ENCODE peak calls at places on chromosomes 2 and 18, in nine cellular contexts. One of them, this sample, is unnamed.

GRCh38 chr18:657998-658946 is 819 bp downstream of the TYMS start:
- DNase-seq in activated CD4-positive, alpha-beta T cell treated with anti-CD3 and anti-CD28 coated beads, Interleukin-2, amount 50 U/mL, for 48 hours: peak
- DNase-seq in nephron progenitor cell: peak
- DNase-seq in stimulated activated CD4-positive, alpha-beta T cell treated with anti-CD3 and anti-CD28 coated beads, Interleukin-1b, Interleukin-23, amount 100 ng/mL, for 24 hours: peak
- DNase-seq in GM12865: peak
- DNase-seq in CD4-positive, alpha-beta T cell: peak
- DNase-seq in HFFc6: peak
- DNase-seq in C1 segment of cervical spinal cord: peak
- DNase-seq in colonic mucosa: peak
- DNase-seq in this sample: peak

GRCh38 chr2:161423351-161424178 is 7.5 kb downstream of the TBR1 start:
- DNase-seq in nephron progenitor cell: peak
- DNase-seq in C1 segment of cervical spinal cord: no peak
- DNase-seq in activated CD4-positive, alpha-beta T cell treated with anti-CD3 and anti-CD28 coated beads, Interleukin-2, amount 50 U/mL, for 48 hours: peak
- DNase-seq in CD4-positive, alpha-beta T cell: no peak
- DNase-seq in colonic mucosa: peak
- DNase-seq in HFFc6: no peak
- DNase-seq in stimulated activated CD4-positive, alpha-beta T cell treated with anti-CD3 and anti-CD28 coated beads, Interleukin-1b, Interleukin-23, amount 100 ng/mL, for 24 hours: no peak
- DNase-seq in GM12865: no peak
- DNase-seq in this sample: no peak

GRCh38 chr18:55790296-55790695 is 202.3 kb upstream of the TCF4 start:
- DNase-seq in stimulated activated CD4-positive, alpha-beta T cell treated with anti-CD3 and anti-CD28 coated beads, Interleukin-1b, Interleukin-23, amount 100 ng/mL, for 24 hours: no peak
- DNase-seq in activated CD4-positive, alpha-beta T cell treated with anti-CD3 and anti-CD28 coated beads, Interleukin-2, amount 50 U/mL, for 48 hours: no peak
- DNase-seq in C1 segment of cervical spinal cord: no peak
- DNase-seq in CD4-positive, alpha-beta T cell: no peak
- DNase-seq in colonic mucosa: no peak
- DNase-seq in nephron progenitor cell: no peak
- DNase-seq in GM12865: no peak
- DNase-seq in HFFc6: peak
- DNase-seq in this sample: no peak

GRCh38 chr18:43322133-43322532 is 44.8 kb upstream of the SYT4 start:
- DNase-seq in GM12865: no peak
- DNase-seq in nephron progenitor cell: no peak
- DNase-seq in activated CD4-positive, alpha-beta T cell treated with anti-CD3 and anti-CD28 coated beads, Interleukin-2, amount 50 U/mL, for 48 hours: no peak
- DNase-seq in C1 segment of cervical spinal cord: no peak
- DNase-seq in stimulated activated CD4-positive, alpha-beta T cell treated with anti-CD3 and anti-CD28 coated beads, Interleukin-1b, Interleukin-23, amount 100 ng/mL, for 24 hours: no peak
- DNase-seq in CD4-positive, alpha-beta T cell: no peak
- DNase-seq in colonic mucosa: no peak
- DNase-seq in HFFc6: no peak
- DNase-seq in this sample: no peak

GRCh38 chr2:60212174-60212945 is 341.1 kb downstream of the BCL11A start:
- DNase-seq in HFFc6: no peak
- DNase-seq in nephron progenitor cell: no peak
- DNase-seq in C1 segment of cervical spinal cord: no peak
- DNase-seq in stimulated activated CD4-positive, alpha-beta T cell treated with anti-CD3 and anti-CD28 coated beads, Interleukin-1b, Interleukin-23, amount 100 ng/mL, for 24 hours: no peak
- DNase-seq in activated CD4-positive, alpha-beta T cell treated with anti-CD3 and anti-CD28 coated beads, Interleukin-2, amount 50 U/mL, for 48 hours: no peak
- DNase-seq in GM12865: no peak
- DNase-seq in CD4-positive, alpha-beta T cell: no peak
- DNase-seq in colonic mucosa: peak
- DNase-seq in this sample: no peak

GRCh38 chr2:74429487-74430451 is 8.2 kb downstream of the WDR54 start:
- DNase-seq in nephron progenitor cell: peak
- DNase-seq in colonic mucosa: peak
- DNase-seq in activated CD4-positive, alpha-beta T cell treated with anti-CD3 and anti-CD28 coated beads, Interleukin-2, amount 50 U/mL, for 48 hours: no peak
- DNase-seq in HFFc6: no peak
- DNase-seq in stimulated activated CD4-positive, alpha-beta T cell treated with anti-CD3 and anti-CD28 coated beads, Interleukin-1b, Interleukin-23, amount 100 ng/mL, for 24 hours: no peak
- DNase-seq in GM12865: no peak
- DNase-seq in CD4-positive, alpha-beta T cell: no peak
- DNase-seq in C1 segment of cervical spinal cord: no peak
- DNase-seq in this sample: no peak

GRCh38 chr18:80185545-80185944 is 61.8 kb downstream of the PARD6G start:
- DNase-seq in CD4-positive, alpha-beta T cell: no peak
- DNase-seq in activated CD4-positive, alpha-beta T cell treated with anti-CD3 and anti-CD28 coated beads, Interleukin-2, amount 50 U/mL, for 48 hours: no peak
- DNase-seq in HFFc6: no peak
- DNase-seq in nephron progenitor cell: no peak
- DNase-seq in C1 segment of cervical spinal cord: no peak
- DNase-seq in GM12865: no peak
- DNase-seq in stimulated activated CD4-positive, alpha-beta T cell treated with anti-CD3 and anti-CD28 coated beads, Interleukin-1b, Interleukin-23, amount 100 ng/mL, for 24 hours: no peak
- DNase-seq in colonic mucosa: no peak
- DNase-seq in this sample: no peak

GRCh38 chr18:32310119-32310518 is 120.3 kb downstream of the MEP1B start:
- DNase-seq in GM12865: no peak
- DNase-seq in colonic mucosa: no peak
- DNase-seq in C1 segment of cervical spinal cord: no peak
- DNase-seq in stimulated activated CD4-positive, alpha-beta T cell treated with anti-CD3 and anti-CD28 coated beads, Interleukin-1b, Interleukin-23, amount 100 ng/mL, for 24 hours: no peak
- DNase-seq in nephron progenitor cell: no peak
- DNase-seq in activated CD4-positive, alpha-beta T cell treated with anti-CD3 and anti-CD28 coated beads, Interleukin-2, amount 50 U/mL, for 48 hours: no peak
- DNase-seq in CD4-positive, alpha-beta T cell: no peak
- DNase-seq in HFFc6: no peak
- DNase-seq in this sample: no peak

GRCh38 chr2:16152101-16152927 is 212.0 kb downstream of the MYCN start:
- DNase-seq in C1 segment of cervical spinal cord: no peak
- DNase-seq in CD4-positive, alpha-beta T cell: no peak
- DNase-seq in nephron progenitor cell: no peak
- DNase-seq in HFFc6: no peak
- DNase-seq in colonic mucosa: no peak
- DNase-seq in stimulated activated CD4-positive, alpha-beta T cell treated with anti-CD3 and anti-CD28 coated beads, Interleukin-1b, Interleukin-23, amount 100 ng/mL, for 24 hours: no peak
- DNase-seq in GM12865: no peak
- DNase-seq in activated CD4-positive, alpha-beta T cell treated with anti-CD3 and anti-CD28 coated beads, Interleukin-2, amount 50 U/mL, for 48 hours: no peak
- DNase-seq in this sample: no peak

GRCh38 chr18:55731594-55732042 is 143.6 kb upstream of the TCF4 start:
- DNase-seq in C1 segment of cervical spinal cord: no peak
- DNase-seq in CD4-positive, alpha-beta T cell: no peak
- DNase-seq in GM12865: peak
- DNase-seq in colonic mucosa: no peak
- DNase-seq in stimulated activated CD4-positive, alpha-beta T cell treated with anti-CD3 and anti-CD28 coated beads, Interleukin-1b, Interleukin-23, amount 100 ng/mL, for 24 hours: no peak
- DNase-seq in HFFc6: no peak
- DNase-seq in activated CD4-positive, alpha-beta T cell treated with anti-CD3 and anti-CD28 coated beads, Interleukin-2, amount 50 U/mL, for 48 hours: no peak
- DNase-seq in nephron progenitor cell: no peak
- DNase-seq in this sample: no peak

GRCh38 chr2:147600223-147600622 is 244.6 kb upstream of the ACVR2A start:
- DNase-seq in C1 segment of cervical spinal cord: no peak
- DNase-seq in stimulated activated CD4-positive, alpha-beta T cell treated with anti-CD3 and anti-CD28 coated beads, Interleukin-1b, Interleukin-23, amount 100 ng/mL, for 24 hours: no peak
- DNase-seq in CD4-positive, alpha-beta T cell: no peak
- DNase-seq in HFFc6: no peak
- DNase-seq in nephron progenitor cell: no peak
- DNase-seq in GM12865: no peak
- DNase-seq in colonic mucosa: no peak
- DNase-seq in activated CD4-positive, alpha-beta T cell treated with anti-CD3 and anti-CD28 coated beads, Interleukin-2, amount 50 U/mL, for 48 hours: no peak
- DNase-seq in this sample: no peak

GRCh38 chr2:10057231-10058107 is 14.1 kb downstream of the KLF11 start:
- DNase-seq in C1 segment of cervical spinal cord: no peak
- DNase-seq in HFFc6: peak
- DNase-seq in GM12865: peak
- DNase-seq in nephron progenitor cell: peak
- DNase-seq in activated CD4-positive, alpha-beta T cell treated with anti-CD3 and anti-CD28 coated beads, Interleukin-2, amount 50 U/mL, for 48 hours: peak
- DNase-seq in colonic mucosa: peak
- DNase-seq in CD4-positive, alpha-beta T cell: no peak
- DNase-seq in stimulated activated CD4-positive, alpha-beta T cell treated with anti-CD3 and anti-CD28 coated beads, Interleukin-1b, Interleukin-23, amount 100 ng/mL, for 24 hours: no peak
- DNase-seq in this sample: no peak

GRCh38 chr2:11387100-11387390 is 42.6 kb upstream of the ROCK2 start:
- DNase-seq in stimulated activated CD4-positive, alpha-beta T cell treated with anti-CD3 and anti-CD28 coated beads, Interleukin-1b, Interleukin-23, amount 100 ng/mL, for 24 hours: no peak
- DNase-seq in CD4-positive, alpha-beta T cell: no peak
- DNase-seq in colonic mucosa: peak
- DNase-seq in HFFc6: peak
- DNase-seq in GM12865: no peak
- DNase-seq in nephron progenitor cell: no peak
- DNase-seq in C1 segment of cervical spinal cord: no peak
- DNase-seq in activated CD4-positive, alpha-beta T cell treated with anti-CD3 and anti-CD28 coated beads, Interleukin-2, amount 50 U/mL, for 48 hours: no peak
- DNase-seq in this sample: no peak

GRCh38 chr2:149104221-149104620 is 65.7 kb downstream of the LYPD6B start:
- DNase-seq in stimulated activated CD4-positive, alpha-beta T cell treated with anti-CD3 and anti-CD28 coated beads, Interleukin-1b, Interleukin-23, amount 100 ng/mL, for 24 hours: no peak
- DNase-seq in C1 segment of cervical spinal cord: no peak
- DNase-seq in activated CD4-positive, alpha-beta T cell treated with anti-CD3 and anti-CD28 coated beads, Interleukin-2, amount 50 U/mL, for 48 hours: no peak
- DNase-seq in nephron progenitor cell: no peak
- DNase-seq in CD4-positive, alpha-beta T cell: no peak
- DNase-seq in HFFc6: no peak
- DNase-seq in colonic mucosa: no peak
- DNase-seq in GM12865: no peak
- DNase-seq in this sample: no peak

GRCh38 chr2:249538-250042 is 14.2 kb downstream of the SH3YL1 start:
- DNase-seq in GM12865: no peak
- DNase-seq in C1 segment of cervical spinal cord: no peak
- DNase-seq in stimulated activated CD4-positive, alpha-beta T cell treated with anti-CD3 and anti-CD28 coated beads, Interleukin-1b, Interleukin-23, amount 100 ng/mL, for 24 hours: no peak
- DNase-seq in colonic mucosa: no peak
- DNase-seq in activated CD4-positive, alpha-beta T cell treated with anti-CD3 and anti-CD28 coated beads, Interleukin-2, amount 50 U/mL, for 48 hours: no peak
- DNase-seq in CD4-positive, alpha-beta T cell: no peak
- DNase-seq in nephron progenitor cell: no peak
- DNase-seq in HFFc6: no peak
- DNase-seq in this sample: no peak

GRCh38 chr2:59727191-59727590 is 826.3 kb downstream of the BCL11A start:
- DNase-seq in C1 segment of cervical spinal cord: no peak
- DNase-seq in activated CD4-positive, alpha-beta T cell treated with anti-CD3 and anti-CD28 coated beads, Interleukin-2, amount 50 U/mL, for 48 hours: no peak
- DNase-seq in CD4-positive, alpha-beta T cell: no peak
- DNase-seq in GM12865: no peak
- DNase-seq in colonic mucosa: no peak
- DNase-seq in nephron progenitor cell: no peak
- DNase-seq in stimulated activated CD4-positive, alpha-beta T cell treated with anti-CD3 and anti-CD28 coated beads, Interleukin-1b, Interleukin-23, amount 100 ng/mL, for 24 hours: no peak
- DNase-seq in HFFc6: no peak
- DNase-seq in this sample: no peak

GRCh38 chr2:181790716-181791649 is 100.5 kb upstream of the ITPRID2 start:
- DNase-seq in activated CD4-positive, alpha-beta T cell treated with anti-CD3 and anti-CD28 coated beads, Interleukin-2, amount 50 U/mL, for 48 hours: peak
- DNase-seq in HFFc6: peak
- DNase-seq in C1 segment of cervical spinal cord: no peak
- DNase-seq in nephron progenitor cell: no peak
- DNase-seq in GM12865: peak
- DNase-seq in CD4-positive, alpha-beta T cell: no peak
- DNase-seq in stimulated activated CD4-positive, alpha-beta T cell treated with anti-CD3 and anti-CD28 coated beads, Interleukin-1b, Interleukin-23, amount 100 ng/mL, for 24 hours: no peak
- DNase-seq in colonic mucosa: peak
- DNase-seq in this sample: peak

GRCh38 chr2:199480966-199481365 is 23.2 kb upstream of the SATB2 start:
- DNase-seq in colonic mucosa: no peak
- DNase-seq in nephron progenitor cell: no peak
- DNase-seq in CD4-positive, alpha-beta T cell: no peak
- DNase-seq in HFFc6: no peak
- DNase-seq in GM12865: no peak
- DNase-seq in C1 segment of cervical spinal cord: no peak
- DNase-seq in activated CD4-positive, alpha-beta T cell treated with anti-CD3 and anti-CD28 coated beads, Interleukin-2, amount 50 U/mL, for 48 hours: no peak
- DNase-seq in stimulated activated CD4-positive, alpha-beta T cell treated with anti-CD3 and anti-CD28 coated beads, Interleukin-1b, Interleukin-23, amount 100 ng/mL, for 24 hours: no peak
- DNase-seq in this sample: no peak

GRCh38 chr2:189236066-189236465 is 56.5 kb upstream of the COL5A2 start:
- DNase-seq in CD4-positive, alpha-beta T cell: no peak
- DNase-seq in GM12865: no peak
- DNase-seq in C1 segment of cervical spinal cord: no peak
- DNase-seq in activated CD4-positive, alpha-beta T cell treated with anti-CD3 and anti-CD28 coated beads, Interleukin-2, amount 50 U/mL, for 48 hours: no peak
- DNase-seq in HFFc6: peak
- DNase-seq in stimulated activated CD4-positive, alpha-beta T cell treated with anti-CD3 and anti-CD28 coated beads, Interleukin-1b, Interleukin-23, amount 100 ng/mL, for 24 hours: no peak
- DNase-seq in colonic mucosa: no peak
- DNase-seq in nephron progenitor cell: no peak
- DNase-seq in this sample: no peak

GRCh38 chr18:25298853-25299274 is 53.1 kb downstream of the ZNF521 start:
- DNase-seq in stimulated activated CD4-positive, alpha-beta T cell treated with anti-CD3 and anti-CD28 coated beads, Interleukin-1b, Interleukin-23, amount 100 ng/mL, for 24 hours: no peak
- DNase-seq in activated CD4-positive, alpha-beta T cell treated with anti-CD3 and anti-CD28 coated beads, Interleukin-2, amount 50 U/mL, for 48 hours: no peak
- DNase-seq in HFFc6: peak
- DNase-seq in C1 segment of cervical spinal cord: no peak
- DNase-seq in colonic mucosa: no peak
- DNase-seq in nephron progenitor cell: no peak
- DNase-seq in GM12865: no peak
- DNase-seq in CD4-positive, alpha-beta T cell: no peak
- DNase-seq in this sample: no peak

GRCh38 chr18:71114550-71115210 is 825.8 kb downstream of the SOCS6 start:
- DNase-seq in HFFc6: no peak
- DNase-seq in nephron progenitor cell: no peak
- DNase-seq in activated CD4-positive, alpha-beta T cell treated with anti-CD3 and anti-CD28 coated beads, Interleukin-2, amount 50 U/mL, for 48 hours: no peak
- DNase-seq in CD4-positive, alpha-beta T cell: no peak
- DNase-seq in C1 segment of cervical spinal cord: no peak
- DNase-seq in GM12865: no peak
- DNase-seq in stimulated activated CD4-positive, alpha-beta T cell treated with anti-CD3 and anti-CD28 coated beads, Interleukin-1b, Interleukin-23, amount 100 ng/mL, for 24 hours: no peak
- DNase-seq in colonic mucosa: no peak
- DNase-seq in this sample: no peak

GRCh38 chr18:37419272-37419671 is 146.3 kb downstream of the CELF4 start:
- DNase-seq in HFFc6: peak
- DNase-seq in GM12865: no peak
- DNase-seq in nephron progenitor cell: no peak
- DNase-seq in activated CD4-positive, alpha-beta T cell treated with anti-CD3 and anti-CD28 coated beads, Interleukin-2, amount 50 U/mL, for 48 hours: no peak
- DNase-seq in CD4-positive, alpha-beta T cell: no peak
- DNase-seq in stimulated activated CD4-positive, alpha-beta T cell treated with anti-CD3 and anti-CD28 coated beads, Interleukin-1b, Interleukin-23, amount 100 ng/mL, for 24 hours: no peak
- DNase-seq in colonic mucosa: no peak
- DNase-seq in C1 segment of cervical spinal cord: no peak
- DNase-seq in this sample: no peak

GRCh38 chr18:77059294-77059916 is 73.2 kb downstream of the MBP start:
- DNase-seq in C1 segment of cervical spinal cord: peak
- DNase-seq in activated CD4-positive, alpha-beta T cell treated with anti-CD3 and anti-CD28 coated beads, Interleukin-2, amount 50 U/mL, for 48 hours: peak
- DNase-seq in HFFc6: peak
- DNase-seq in colonic mucosa: no peak
- DNase-seq in nephron progenitor cell: peak
- DNase-seq in GM12865: peak
- DNase-seq in stimulated activated CD4-positive, alpha-beta T cell treated with anti-CD3 and anti-CD28 coated beads, Interleukin-1b, Interleukin-23, amount 100 ng/mL, for 24 hours: no peak
- DNase-seq in CD4-positive, alpha-beta T cell: no peak
- DNase-seq in this sample: no peak

GRCh38 chr2:203808041-203808750 is 59.4 kb upstream of the CTLA4 start:
- DNase-seq in colonic mucosa: no peak
- DNase-seq in nephron progenitor cell: no peak
- DNase-seq in stimulated activated CD4-positive, alpha-beta T cell treated with anti-CD3 and anti-CD28 coated beads, Interleukin-1b, Interleukin-23, amount 100 ng/mL, for 24 hours: no peak
- DNase-seq in C1 segment of cervical spinal cord: no peak
- DNase-seq in activated CD4-positive, alpha-beta T cell treated with anti-CD3 and anti-CD28 coated beads, Interleukin-2, amount 50 U/mL, for 48 hours: no peak
- DNase-seq in CD4-positive, alpha-beta T cell: no peak
- DNase-seq in HFFc6: peak
- DNase-seq in GM12865: no peak
- DNase-seq in this sample: no peak

GRCh38 chr2:191166111-191166755 is 15.4 kb upstream of the STAT4 start:
- DNase-seq in C1 segment of cervical spinal cord: peak
- DNase-seq in CD4-positive, alpha-beta T cell: no peak
- DNase-seq in stimulated activated CD4-positive, alpha-beta T cell treated with anti-CD3 and anti-CD28 coated beads, Interleukin-1b, Interleukin-23, amount 100 ng/mL, for 24 hours: no peak
- DNase-seq in activated CD4-positive, alpha-beta T cell treated with anti-CD3 and anti-CD28 coated beads, Interleukin-2, amount 50 U/mL, for 48 hours: no peak
- DNase-seq in nephron progenitor cell: no peak
- DNase-seq in colonic mucosa: no peak
- DNase-seq in GM12865: no peak
- DNase-seq in HFFc6: peak
- DNase-seq in this sample: no peak

GRCh38 chr2:186304064-186304463 is 182.0 kb upstream of the ZC3H15 start:
- DNase-seq in GM12865: no peak
- DNase-seq in stimulated activated CD4-positive, alpha-beta T cell treated with anti-CD3 and anti-CD28 coated beads, Interleukin-1b, Interleukin-23, amount 100 ng/mL, for 24 hours: no peak
- DNase-seq in C1 segment of cervical spinal cord: no peak
- DNase-seq in HFFc6: no peak
- DNase-seq in nephron progenitor cell: no peak
- DNase-seq in CD4-positive, alpha-beta T cell: no peak
- DNase-seq in colonic mucosa: no peak
- DNase-seq in activated CD4-positive, alpha-beta T cell treated with anti-CD3 and anti-CD28 coated beads, Interleukin-2, amount 50 U/mL, for 48 hours: no peak
- DNase-seq in this sample: no peak

GRCh38 chr2:25521126-25521525 is 152.3 kb downstream of the DTNB start:
- DNase-seq in stimulated activated CD4-positive, alpha-beta T cell treated with anti-CD3 and anti-CD28 coated beads, Interleukin-1b, Interleukin-23, amount 100 ng/mL, for 24 hours: no peak
- DNase-seq in HFFc6: peak
- DNase-seq in activated CD4-positive, alpha-beta T cell treated with anti-CD3 and anti-CD28 coated beads, Interleukin-2, amount 50 U/mL, for 48 hours: no peak
- DNase-seq in C1 segment of cervical spinal cord: no peak
- DNase-seq in colonic mucosa: no peak
- DNase-seq in nephron progenitor cell: no peak
- DNase-seq in GM12865: no peak
- DNase-seq in CD4-positive, alpha-beta T cell: no peak
- DNase-seq in this sample: no peak

GRCh38 chr18:52499646-52500045 is 159.6 kb downstream of the DCC start:
- DNase-seq in nephron progenitor cell: no peak
- DNase-seq in activated CD4-positive, alpha-beta T cell treated with anti-CD3 and anti-CD28 coated beads, Interleukin-2, amount 50 U/mL, for 48 hours: no peak
- DNase-seq in HFFc6: no peak
- DNase-seq in stimulated activated CD4-positive, alpha-beta T cell treated with anti-CD3 and anti-CD28 coated beads, Interleukin-1b, Interleukin-23, amount 100 ng/mL, for 24 hours: no peak
- DNase-seq in GM12865: no peak
- DNase-seq in colonic mucosa: no peak
- DNase-seq in C1 segment of cervical spinal cord: no peak
- DNase-seq in CD4-positive, alpha-beta T cell: no peak
- DNase-seq in this sample: no peak